ENCODE peak calls at places on chromosomes 2 and 18, in five cellular contexts. One of them, this sample, is unnamed.
A peak's percentile ranks its signal among the peaks of the same experiment; 100 is the strongest.

GRCh38 chr2:133086176-133086575 is 416.2 kb upstream of the LYPD1 start:
- DNase-seq in IMR-90: no peak
- DNase-seq in hepatocyte: no peak
- DNase-seq in astrocyte: peak; percentile 9
- DNase-seq in fibroblast of lung: peak; percentile 17
- DNase-seq in this sample: no peak

GRCh38 chr2:204795156-204795555 is 249.9 kb downstream of the PARD3B start:
- DNase-seq in IMR-90: peak; percentile 68
- DNase-seq in hepatocyte: no peak
- DNase-seq in astrocyte: peak; percentile 43
- DNase-seq in fibroblast of lung: peak; percentile 53
- DNase-seq in this sample: no peak

GRCh38 chr2:106085441-106085911 is 108.6 kb downstream of the UXS1 start:
- DNase-seq in IMR-90: peak; percentile 39
- DNase-seq in hepatocyte: peak; percentile 64
- DNase-seq in astrocyte: no peak
- DNase-seq in fibroblast of lung: peak; percentile 21
- DNase-seq in this sample: no peak

GRCh38 chr2:234771176-234771575 is 180.6 kb upstream of the SH3BP4 start:
- DNase-seq in IMR-90: no peak
- DNase-seq in hepatocyte: no peak
- DNase-seq in astrocyte: peak; percentile 41
- DNase-seq in fibroblast of lung: peak; percentile 61
- DNase-seq in this sample: no peak

GRCh38 chr18:44876024-44876423 is 195.3 kb downstream of the SETBP1 start:
- DNase-seq in IMR-90: no peak
- DNase-seq in hepatocyte: no peak
- DNase-seq in astrocyte: no peak
- DNase-seq in fibroblast of lung: no peak
- DNase-seq in this sample: no peak

GRCh38 chr2:32792416-32792815 is 154.3 kb upstream of the LTBP1 start:
- DNase-seq in IMR-90: no peak
- DNase-seq in hepatocyte: no peak
- DNase-seq in astrocyte: no peak
- DNase-seq in fibroblast of lung: no peak
- DNase-seq in this sample: no peak

GRCh38 chr18:6929370-6930102 is 188.1 kb downstream of the LAMA1 start:
- DNase-seq in IMR-90: no peak
- DNase-seq in hepatocyte: no peak
- DNase-seq in astrocyte: no peak
- DNase-seq in fibroblast of lung: no peak
- DNase-seq in this sample: no peak

GRCh38 chr2:128414351-128414750 is 95.7 kb upstream of the HS6ST1 start:
- DNase-seq in IMR-90: no peak
- DNase-seq in hepatocyte: no peak
- DNase-seq in astrocyte: no peak
- DNase-seq in fibroblast of lung: no peak
- DNase-seq in this sample: no peak

GRCh38 chr2:128623776-128624424 is 305.2 kb upstream of the HS6ST1 start:
- DNase-seq in IMR-90: peak; percentile 95
- DNase-seq in hepatocyte: peak; percentile 29
- DNase-seq in astrocyte: peak; percentile 95
- DNase-seq in fibroblast of lung: peak; percentile 94
- DNase-seq in this sample: no peak

GRCh38 chr18:27838230-27838629 is 338.7 kb downstream of the CDH2 start:
- DNase-seq in IMR-90: no peak
- DNase-seq in hepatocyte: no peak
- DNase-seq in astrocyte: peak; percentile 35
- DNase-seq in fibroblast of lung: peak; percentile 58
- DNase-seq in this sample: no peak

GRCh38 chr18:67199993-67200617 is 316.4 kb downstream of the DSEL start:
- DNase-seq in IMR-90: peak; percentile 69
- DNase-seq in hepatocyte: peak; percentile 57
- DNase-seq in astrocyte: peak; percentile 43
- DNase-seq in fibroblast of lung: peak; percentile 50
- DNase-seq in this sample: peak; percentile 5

GRCh38 chr18:22739243-22739642 is 193.9 kb upstream of the RBBP8 start:
- DNase-seq in IMR-90: no peak
- DNase-seq in hepatocyte: no peak
- DNase-seq in astrocyte: no peak
- DNase-seq in fibroblast of lung: no peak
- DNase-seq in this sample: no peak

GRCh38 chr2:225100269-225100668 is 58.0 kb upstream of the DOCK10 start:
- DNase-seq in IMR-90: peak; percentile 34
- DNase-seq in hepatocyte: no peak
- DNase-seq in astrocyte: peak; percentile 75
- DNase-seq in fibroblast of lung: peak; percentile 84
- DNase-seq in this sample: no peak

GRCh38 chr2:80947601-80948130 is 643.1 kb upstream of the LRRTM1 start:
- DNase-seq in IMR-90: no peak
- DNase-seq in hepatocyte: no peak
- DNase-seq in astrocyte: no peak
- DNase-seq in fibroblast of lung: no peak
- DNase-seq in this sample: no peak

GRCh38 chr2:100976634-100977391 is 25.3 kb upstream of the RPL31 start:
- DNase-seq in IMR-90: peak; percentile 59
- DNase-seq in hepatocyte: peak; percentile 55
- DNase-seq in astrocyte: peak; percentile 84
- DNase-seq in fibroblast of lung: peak; percentile 88
- DNase-seq in this sample: no peak

GRCh38 chr2:12717191-12717987 is 653 bp downstream of the TRIB2 start:
- DNase-seq in IMR-90: peak; percentile 61
- DNase-seq in hepatocyte: peak; percentile 70
- DNase-seq in astrocyte: peak; percentile 46
- DNase-seq in fibroblast of lung: peak; percentile 64
- DNase-seq in this sample: no peak

GRCh38 chr18:23094411-23095165 is 40.7 kb upstream of the CABLES1 start:
- DNase-seq in IMR-90: no peak
- DNase-seq in hepatocyte: no peak
- DNase-seq in astrocyte: no peak
- DNase-seq in fibroblast of lung: no peak
- DNase-seq in this sample: no peak

GRCh38 chr2:43605079-43605655 is 9.3 kb upstream of the THADA start:
- DNase-seq in IMR-90: peak; percentile 72
- DNase-seq in hepatocyte: peak; percentile 76
- DNase-seq in astrocyte: peak; percentile 39
- DNase-seq in fibroblast of lung: peak; percentile 57
- DNase-seq in this sample: no peak

GRCh38 chr2:85887566-85888019 is 1.2 kb downstream of the ST3GAL5 start:
- DNase-seq in IMR-90: peak; percentile 40
- DNase-seq in hepatocyte: peak; percentile 54
- DNase-seq in astrocyte: no peak
- DNase-seq in fibroblast of lung: peak; percentile 52
- DNase-seq in this sample: no peak

GRCh38 chr18:31563778-31564177 is 27.9 kb upstream of the TTR start:
- DNase-seq in IMR-90: no peak
- DNase-seq in hepatocyte: no peak
- DNase-seq in astrocyte: no peak
- DNase-seq in fibroblast of lung: no peak
- DNase-seq in this sample: no peak

GRCh38 chr2:9629222-9630000 is 1.4 kb downstream of the YWHAQ start:
- DNase-seq in IMR-90: peak; percentile 46
- DNase-seq in hepatocyte: peak; percentile 42
- DNase-seq in astrocyte: peak; percentile 49
- DNase-seq in fibroblast of lung: peak; percentile 62
- DNase-seq in this sample: no peak

GRCh38 chr2:105294844-105295481 is 34.6 kb downstream of the TGFBRAP1 start:
- DNase-seq in IMR-90: peak; percentile 68
- DNase-seq in hepatocyte: peak; percentile 80
- DNase-seq in astrocyte: peak; percentile 60
- DNase-seq in fibroblast of lung: peak; percentile 72
- DNase-seq in this sample: no peak

GRCh38 chr2:134319581-134320246 is 65.8 kb downstream of the MGAT5 start:
- DNase-seq in IMR-90: no peak
- DNase-seq in hepatocyte: no peak
- DNase-seq in astrocyte: no peak
- DNase-seq in fibroblast of lung: no peak
- DNase-seq in this sample: no peak

GRCh38 chr2:39153312-39153711 is 32.5 kb upstream of the SOS1 start:
- DNase-seq in IMR-90: peak; percentile 41
- DNase-seq in hepatocyte: no peak
- DNase-seq in astrocyte: no peak
- DNase-seq in fibroblast of lung: peak; percentile 2
- DNase-seq in this sample: no peak

GRCh38 chr18:60199505-60199904 is 173.1 kb downstream of the MC4R start:
- DNase-seq in IMR-90: no peak
- DNase-seq in hepatocyte: no peak
- DNase-seq in astrocyte: no peak
- DNase-seq in fibroblast of lung: no peak
- DNase-seq in this sample: no peak

GRCh38 chr2:169139993-169140767 is 70.8 kb downstream of the DHRS9 start:
- DNase-seq in IMR-90: no peak
- DNase-seq in hepatocyte: no peak
- DNase-seq in astrocyte: no peak
- DNase-seq in fibroblast of lung: no peak
- DNase-seq in this sample: no peak

GRCh38 chr2:189370719-189371118 is 70.6 kb upstream of the WDR75 start:
- DNase-seq in IMR-90: peak; percentile 34
- DNase-seq in hepatocyte: no peak
- DNase-seq in astrocyte: peak; percentile 73
- DNase-seq in fibroblast of lung: peak; percentile 81
- DNase-seq in this sample: no peak

GRCh38 chr2:1324884-1325283 is 88.4 kb upstream of the TPO start:
- DNase-seq in IMR-90: no peak
- DNase-seq in hepatocyte: no peak
- DNase-seq in astrocyte: no peak
- DNase-seq in fibroblast of lung: no peak
- DNase-seq in this sample: no peak
- H2AFZ ChIP-seq in IMR-90: no peak overlapping the region
- H2AFZ ChIP-seq in hepatocyte: no peak overlapping the region
- H2AFZ ChIP-seq in astrocyte: no peak overlapping the region
- H2AFZ ChIP-seq in fibroblast of lung: no peak overlapping the region
- H2AFZ ChIP-seq in this sample: no peak overlapping the region

GRCh38 chr2:98896416-98896815 is 39.6 kb downstream of the CRACDL start:
- DNase-seq in IMR-90: no peak
- DNase-seq in hepatocyte: no peak
- DNase-seq in astrocyte: no peak
- DNase-seq in fibroblast of lung: no peak
- DNase-seq in this sample: no peak

GRCh38 chr2:98895901-98896300 is 40.1 kb downstream of the CRACDL start:
- DNase-seq in IMR-90: no peak
- DNase-seq in hepatocyte: no peak
- DNase-seq in astrocyte: no peak
- DNase-seq in fibroblast of lung: no peak
- DNase-seq in this sample: no peak

GRCh38 chr2:98898423-98898841 is 37.6 kb downstream of the CRACDL start:
- DNase-seq in IMR-90: no peak
- DNase-seq in hepatocyte: no peak
- DNase-seq in astrocyte: no peak
- DNase-seq in fibroblast of lung: no peak
- DNase-seq in this sample: no peak

GRCh38 chr2:98897746-98898145 is 38.3 kb downstream of the CRACDL start:
- DNase-seq in IMR-90: no peak
- DNase-seq in hepatocyte: no peak
- DNase-seq in astrocyte: no peak
- DNase-seq in fibroblast of lung: no peak
- DNase-seq in this sample: no peak

GRCh38 chr2:98896944-98897343 is 39.1 kb downstream of the CRACDL start:
- DNase-seq in IMR-90: no peak
- DNase-seq in hepatocyte: no peak
- DNase-seq in astrocyte: no peak
- DNase-seq in fibroblast of lung: no peak
- DNase-seq in this sample: no peak
- H3K4me3 ChIP-seq in IMR-90: no peak overlapping the region
- H3K4me3 ChIP-seq in hepatocyte: no peak overlapping the region
- H3K4me3 ChIP-seq in astrocyte: no peak overlapping the region
- H3K4me3 ChIP-seq in fibroblast of lung: no peak overlapping the region
- H3K4me3 ChIP-seq in this sample: no peak overlapping the region

DNA sequence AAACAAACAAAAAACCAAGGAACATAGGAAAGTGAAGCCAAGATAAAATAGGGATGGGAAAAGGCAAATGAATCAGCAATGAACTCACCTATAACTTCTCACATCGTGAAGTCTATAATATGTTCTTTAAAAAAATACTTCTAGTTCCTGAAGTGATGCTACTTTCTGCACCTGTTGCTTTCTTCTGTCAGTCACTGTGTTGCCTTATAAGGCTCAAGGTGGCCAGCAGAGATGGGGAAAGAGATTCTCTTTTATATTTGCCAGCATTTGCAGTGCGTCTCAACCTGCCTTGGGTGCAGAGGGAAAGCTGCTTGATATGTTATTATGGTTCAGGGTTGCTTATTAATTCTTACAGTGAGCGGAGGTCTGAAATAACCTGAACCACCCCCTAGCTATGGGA is 14.0 kb downstream of the QPCT start:
- DNase-seq in IMR-90: no peak
- DNase-seq in hepatocyte: no peak
- DNase-seq in astrocyte: no peak
- DNase-seq in fibroblast of lung: no peak
- DNase-seq in this sample: no peak
- H2AFZ ChIP-seq in IMR-90: no peak overlapping the region
- H2AFZ ChIP-seq in hepatocyte: no peak overlapping the region
- H2AFZ ChIP-seq in astrocyte: no peak overlapping the region
- H2AFZ ChIP-seq in fibroblast of lung: no peak overlapping the region
- H2AFZ ChIP-seq in this sample: no peak overlapping the region

GRCh38 chr18:49371786-49372185 is 88.7 kb downstream of the DYM start:
- DNase-seq in IMR-90: no peak
- DNase-seq in hepatocyte: no peak
- DNase-seq in astrocyte: peak; percentile 13
- DNase-seq in fibroblast of lung: peak; percentile 21
- DNase-seq in this sample: no peak

GRCh38 chr18:49364821-49365220 is 95.6 kb downstream of the DYM start:
- DNase-seq in IMR-90: no peak
- DNase-seq in hepatocyte: no peak
- DNase-seq in astrocyte: no peak
- DNase-seq in fibroblast of lung: no peak
- DNase-seq in this sample: no peak

GRCh38 chr18:49371073-49371472 is 89.4 kb downstream of the DYM start:
- DNase-seq in IMR-90: no peak
- DNase-seq in hepatocyte: no peak
- DNase-seq in astrocyte: no peak
- DNase-seq in fibroblast of lung: no peak
- DNase-seq in this sample: no peak

GRCh38 chr18:49368876-49369440 is 91.5 kb downstream of the DYM start:
- DNase-seq in IMR-90: no peak
- DNase-seq in hepatocyte: no peak
- DNase-seq in astrocyte: no peak
- DNase-seq in fibroblast of lung: peak; percentile 14
- DNase-seq in this sample: no peak

DNA sequence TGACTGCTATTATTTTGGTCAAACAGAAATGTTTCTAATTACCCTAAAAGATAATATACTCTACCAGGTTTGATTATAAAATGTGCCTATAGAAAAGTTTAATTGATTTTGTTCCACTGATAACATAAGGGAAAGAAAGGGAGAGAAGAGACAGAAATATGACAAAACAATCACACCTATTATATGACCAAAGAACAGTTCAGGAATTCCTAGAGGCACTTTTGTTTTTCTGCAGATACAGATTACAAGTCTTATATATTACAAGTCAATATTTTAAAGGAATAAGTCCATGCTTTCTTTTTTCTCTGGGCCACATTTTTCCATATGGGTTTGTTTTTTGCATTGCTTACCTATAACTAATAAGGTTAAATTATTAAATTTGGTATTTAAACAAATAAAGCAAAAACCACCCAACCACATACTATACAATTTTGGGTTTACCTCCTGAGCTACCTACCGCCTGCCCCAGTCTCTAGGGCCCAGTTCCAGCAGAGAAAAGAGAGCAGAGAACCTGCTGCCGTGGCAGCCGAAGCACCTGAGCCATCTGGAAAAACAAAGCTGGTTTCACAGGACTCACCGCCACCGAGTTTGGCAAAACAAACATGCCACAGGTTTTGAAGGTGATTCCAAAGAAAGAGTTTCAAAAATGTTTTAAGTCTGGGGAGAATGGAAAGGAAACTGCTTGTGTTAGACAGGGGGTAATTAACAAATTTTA is 92.1 kb downstream of the DYM start:
- DNase-seq in IMR-90: no peak
- DNase-seq in hepatocyte: no peak
- DNase-seq in astrocyte: no peak
- DNase-seq in fibroblast of lung: no peak
- DNase-seq in this sample: no peak
- H3K4me3 ChIP-seq in IMR-90: no peak overlapping the region
- H3K4me3 ChIP-seq in hepatocyte: no peak overlapping the region
- H3K4me3 ChIP-seq in astrocyte: no peak overlapping the region
- H3K4me3 ChIP-seq in fibroblast of lung: no peak overlapping the region
- H3K4me3 ChIP-seq in this sample: no peak overlapping the region

This sample was measured in keratinocyte.